ENCODE peak calls at places on chromosomes 6 and 20, in seven cellular contexts. D is colonic mucosa; C is right lobe of liver; S is mammary epithelial cell; V is Caco-2; J is CD8-positive, alpha-beta T cell; P is cardiac muscle cell. Y is an unnamed sample. For H3K9me3, the result is how much of the 10 kb centered on the place peaks cover.

GRCh38 chr6:42787018-42787611 is 5.3 kb downstream of the BICRAL start:
- DNase-seq in C (no peak), S (no peak), J (no peak), P (no peak), V (no peak), D (no peak), Y (no peak)

GRCh38 chr6:43481591-43482242 is 4.3 kb downstream of the TJAP1 start:
- DNase-seq in C (no peak), J (no peak), D (no peak), V (no peak), P (no peak), S (peak), Y (no peak)

GRCh38 chr6:43887906-43888683 is 118.1 kb downstream of the VEGFA start:
- DNase-seq in D (no peak), P (no peak), J (no peak), V (no peak), S (no peak), C (no peak), Y (no peak)

GRCh38 chr6:111011360-111012142 is 29.7 kb downstream of the RPF2 start:
- DNase-seq in D (no peak), J (no peak), P (peak), C (no peak), V (peak), S (peak), Y (no peak)

GRCh38 chr6:5084787-5085637 is at the start of gene PPP1R3G:
- DNase-seq in C (peak), J (no peak), S (peak), P (peak), D (peak), V (peak), Y (no peak)

GRCh38 chr6:152096863-152097496 is 289.5 kb downstream of the ESR1 start:
- DNase-seq in S (peak), J (no peak), P (peak), V (no peak), C (no peak), D (no peak), Y (no peak)

GRCh38 chr20:36606171-36607116 is 865 bp downstream of the RAB5IF start:
- DNase-seq in V (peak), C (peak), P (peak), J (no peak), S (no peak), D (peak), Y (no peak)

GRCh38 chr6:169224185-169224695 is 29.4 kb downstream of the THBS2 start:
- DNase-seq in V (no peak), D (peak), J (no peak), P (peak), S (peak), C (peak), Y (no peak)

GRCh38 chr6:91097316-91097878 is 510.5 kb upstream of the MAP3K7 start:
- DNase-seq in C (no peak), P (peak), D (no peak), V (no peak), S (no peak), J (no peak), Y (no peak)

GRCh38 chr6:137840252-137840651 is 26.8 kb upstream of the TNFAIP3 start:
- DNase-seq in C (no peak), S (no peak), P (no peak), D (no peak), V (no peak), J (no peak), Y (no peak)

GRCh38 chr6:137846274-137846673 is 20.8 kb upstream of the TNFAIP3 start:
- DNase-seq in V (no peak), S (no peak), C (no peak), D (no peak), J (no peak), P (no peak), Y (no peak)

GRCh38 chr6:137845460-137845859 is 21.6 kb upstream of the TNFAIP3 start:
- DNase-seq in J (no peak), P (no peak), D (no peak), V (peak), S (no peak), C (no peak), Y (no peak)

GRCh38 chr6:137846772-137847313 is 20.2 kb upstream of the TNFAIP3 start:
- DNase-seq in J (no peak), D (no peak), C (peak), P (no peak), V (no peak), S (no peak), Y (no peak)

GRCh38 chr6:137843206-137843605 is 23.9 kb upstream of the TNFAIP3 start:
- DNase-seq in D (no peak), V (no peak), J (no peak), S (no peak), P (no peak), C (no peak), Y (no peak)
- H3K9me3 ChIP-seq in D (under half), V (under half), J (under half), S (under half), P (under half), C (under half), Y (under half)

GRCh38 chr20:60035-60918 is 27.2 kb upstream of the DEFB125 start:
- DNase-seq in P (no peak), J (no peak), C (no peak), S (no peak), D (no peak), V (no peak), Y (no peak)

GRCh38 chr20:62487-62886 is 25.0 kb upstream of the DEFB125 start:
- DNase-seq in J (no peak), D (no peak), P (no peak), C (no peak), V (no peak), S (no peak), Y (no peak)

GRCh38 chr20:61230-61629 is 26.2 kb upstream of the DEFB125 start:
- DNase-seq in C (no peak), V (no peak), D (no peak), S (no peak), P (no peak), J (no peak), Y (no peak)

GRCh38 chr20:64026-64603 is 23.4 kb upstream of the DEFB125 start:
- DNase-seq in S (no peak), C (no peak), P (no peak), J (no peak), D (no peak), V (no peak), Y (no peak)

DNA sequence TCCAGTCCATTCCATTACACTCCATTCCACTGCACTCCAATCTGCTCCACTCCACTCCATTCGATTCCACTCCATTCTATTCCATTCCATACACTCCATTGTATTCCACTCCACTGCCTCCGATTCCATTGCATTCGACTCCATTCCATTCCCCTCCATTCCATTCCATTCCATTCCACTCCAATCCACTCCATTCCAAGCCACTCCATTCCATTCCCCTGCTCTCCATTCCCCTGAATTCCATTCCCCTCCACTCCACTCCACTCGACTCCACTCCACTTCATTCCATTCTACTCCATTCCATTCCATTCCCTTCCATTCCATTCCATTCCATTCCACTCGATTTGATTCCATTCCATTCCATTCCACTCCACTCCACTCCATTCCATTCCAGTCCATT is 25.7 kb upstream of the DEFB125 start:
- DNase-seq in C (no peak), J (no peak), S (peak), V (no peak), D (no peak), P (no peak), Y (no peak)
- H3K9me3 ChIP-seq in C (under half), J (under half), S (under half), V (under half), D (under half), P (under half), Y (under half)

GRCh38 chr20:42572320-42573016 is 617.2 kb downstream of the PTPRT start:
- DNase-seq in C (no peak), J (no peak), D (peak), V (no peak), P (no peak), S (no peak), Y (no peak)
- H3K9me3 ChIP-seq in C (under half), J (under half), D (under half), V (under half), P (under half), S (under half), Y (under half)

DNA sequence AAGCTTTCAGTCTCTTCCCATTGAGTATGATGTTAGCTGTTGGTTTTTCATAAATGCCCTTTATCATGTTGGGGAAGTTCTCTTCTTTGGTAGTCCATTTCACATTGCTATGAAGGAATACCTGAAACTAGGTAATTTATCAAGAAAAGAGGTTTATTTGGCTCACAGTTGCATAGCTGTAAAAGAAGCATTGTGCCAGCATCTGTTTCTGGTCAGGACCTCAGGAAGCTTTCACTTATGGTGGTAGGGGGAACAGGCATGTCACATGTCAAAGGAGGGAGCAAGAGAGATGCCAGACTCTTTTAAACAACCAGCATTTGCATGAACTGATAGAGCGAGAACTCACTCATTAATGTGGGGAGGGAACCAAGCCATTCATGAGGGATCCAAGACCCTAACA is 48.0 kb upstream of the MAPK13 start:
- DNase-seq in P (no peak), C (no peak), S (no peak), D (no peak), V (no peak), J (no peak), Y (no peak)
- H3K9me3 ChIP-seq in P (under half), C (under half), S (under half), D (under half), V (under half), J (under half), Y (under half)

DNA sequence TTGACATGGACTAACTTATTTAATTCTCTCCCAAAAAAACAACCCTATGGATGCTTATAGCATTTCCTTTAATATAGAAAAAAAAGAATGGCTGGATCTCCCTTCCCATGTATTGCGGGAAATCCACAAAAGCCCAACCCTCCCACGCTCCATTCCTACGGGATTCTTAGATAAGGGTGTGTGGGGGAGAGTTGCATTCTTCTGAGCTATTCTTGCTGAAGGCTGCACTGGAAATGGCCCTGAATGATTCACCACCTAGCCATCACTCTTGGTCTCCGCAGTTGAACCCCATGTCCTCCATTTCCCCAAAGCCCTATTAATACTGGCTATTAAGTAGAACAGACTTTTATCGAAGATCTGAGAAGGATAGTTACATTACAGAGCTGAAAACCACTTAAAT is 41.9 kb upstream of the ADGRF5 start:
- DNase-seq in V (no peak), C (no peak), D (no peak), S (no peak), J (no peak), P (peak), Y (no peak)
- H3K9me3 ChIP-seq in V (under half), C (under half), D (under half), S (under half), J (under half), P (under half), Y (under half)

DNA sequence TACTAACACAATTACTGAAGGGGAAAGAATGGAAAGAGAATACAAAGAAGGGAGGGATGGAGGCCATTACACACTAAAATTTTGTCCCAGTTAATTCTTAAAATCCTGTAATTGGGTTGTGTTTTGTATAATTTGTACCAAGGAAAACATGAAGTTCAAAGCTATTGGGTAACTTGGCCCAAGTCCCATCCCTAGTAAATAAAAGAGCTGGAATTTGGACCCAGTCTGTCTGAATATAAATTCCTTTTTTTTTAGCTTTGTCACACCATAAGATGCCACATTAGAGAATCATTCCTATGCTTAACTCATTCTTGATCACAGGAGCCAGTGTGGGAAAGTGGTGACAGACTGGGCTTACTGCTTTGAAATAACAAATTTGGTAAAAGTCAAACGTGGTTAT is 66.8 kb upstream of the CBLN4 start:
- DNase-seq in D (no peak), V (no peak), J (no peak), C (no peak), P (no peak), S (no peak), Y (no peak)
- H3K9me3 ChIP-seq in D (under half), V (under half), J (under half), C (under half), P (under half), S (under half), Y (under half)

GRCh38 chr20:31257364-31257763 is at the start of gene DEFB115:
- DNase-seq in S (no peak), J (no peak), D (no peak), C (no peak), P (no peak), V (no peak), Y (no peak)

GRCh38 chr20:31256959-31257358 is 505 bp upstream of the DEFB115 start:
- DNase-seq in P (no peak), V (no peak), S (no peak), D (no peak), C (no peak), J (no peak), Y (no peak)

DNA sequence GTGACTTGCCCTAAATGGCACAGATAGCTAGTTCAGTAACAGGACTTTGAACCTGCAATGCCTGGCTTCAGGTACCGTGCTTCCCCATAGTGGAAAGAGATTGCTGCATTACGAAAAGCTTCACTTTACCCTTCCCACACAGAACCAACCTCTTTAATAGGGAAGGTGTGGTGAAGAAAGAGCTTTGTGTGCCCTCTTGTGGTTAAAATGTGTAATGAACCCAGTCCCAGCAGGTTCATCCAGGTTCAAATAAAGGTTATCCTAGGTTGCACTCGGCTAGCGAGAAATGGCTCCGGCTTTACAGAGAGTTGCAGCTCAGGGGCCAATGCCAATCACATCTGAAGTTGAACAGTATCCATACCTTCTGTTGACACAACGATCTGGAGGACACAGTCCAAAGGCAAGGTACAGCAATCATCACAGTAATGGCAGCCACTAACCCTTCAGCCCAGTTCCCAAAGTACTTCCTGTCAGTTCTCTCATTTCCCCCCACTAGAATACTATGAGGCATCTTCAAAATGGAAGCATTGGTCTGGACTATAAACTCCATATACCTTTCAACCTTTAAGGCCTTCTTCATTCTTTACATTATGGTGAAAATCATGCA is 3.0 kb downstream of the DEFB115 start:
- DNase-seq in V (peak), P (no peak), C (no peak), S (peak), J (no peak), D (no peak), Y (no peak)
- H3K9me3 ChIP-seq in V (under half), P (under half), C (under half), S (under half), J (under half), D (under half), Y (under half)

GRCh38 chr20:34185766-34186620 is 55.2 kb upstream of the ASIP start:
- DNase-seq in V (no peak), D (no peak), S (no peak), P (peak), C (no peak), J (no peak), Y (no peak)

GRCh38 chr20:34190679-34191090 is 50.5 kb upstream of the ASIP start:
- DNase-seq in V (peak), D (peak), J (peak), S (peak), P (peak), C (peak), Y (no peak)

GRCh38 chr20:34189572-34190163 is 51.6 kb upstream of the ASIP start:
- DNase-seq in V (no peak), J (no peak), C (no peak), S (no peak), D (no peak), P (no peak), Y (no peak)

GRCh38 chr20:34195355-34195754 is 45.9 kb upstream of the ASIP start:
- DNase-seq in J (no peak), V (no peak), P (no peak), D (no peak), S (no peak), C (no peak), Y (no peak)

GRCh38 chr20:34190262-34190661 is 51.0 kb upstream of the ASIP start:
- DNase-seq in P (no peak), D (no peak), V (no peak), S (no peak), C (no peak), J (no peak), Y (no peak)
- H3K9me3 ChIP-seq in P (under half), D (under half), V (under half), S (under half), C (under half), J (under half), Y (under half)